ENCODE peak calls at places on chromosomes 6 and 20, in six cellular contexts. D, T, F, I, K and R are unnamed samples.

GRCh38 chr6:125432968-125433367 is 131.2 kb upstream of the HDDC2 start:
- DNase-seq in D (peak), T (no peak), I (no peak), K (no peak), F (no peak), R (no peak)

GRCh38 chr6:4134841-4135664 is at the start of gene ECI2:
- DNase-seq in F (no peak), T (peak), D (peak), K (no peak), I (no peak), R (no peak)

GRCh38 chr6:36160147-36160760 is 29.9 kb downstream of the MAPK13 start:
- DNase-seq in F (no peak), T (peak), D (no peak), K (no peak), I (no peak), R (peak)

GRCh38 chr6:82419088-82419720 is 55.6 kb downstream of the TPBG start:
- DNase-seq in I (no peak), D (no peak), F (no peak), K (no peak), T (no peak), R (no peak)

GRCh38 chr6:37122861-37123260 is 47.1 kb upstream of the PIM1 start:
- DNase-seq in K (no peak), D (no peak), T (peak), I (no peak), F (no peak), R (no peak)

GRCh38 chr20:20837574-20838021 is 125.2 kb upstream of the RALGAPA2 start:
- DNase-seq in D (peak), K (peak), I (no peak), F (peak), T (peak), R (peak)

GRCh38 chr6:1477432-1478090 is 88.2 kb downstream of the FOXF2 start:
- DNase-seq in F (no peak), D (no peak), K (no peak), I (peak), T (peak), R (peak)

GRCh38 chr20:25259788-25260254 is 11.9 kb downstream of the PYGB start:
- DNase-seq in I (no peak), K (peak), T (no peak), F (no peak), D (no peak), R (no peak)

GRCh38 chr20:51422912-51423667 is 119.4 kb downstream of the NFATC2 start:
- DNase-seq in D (no peak), I (no peak), F (no peak), K (no peak), T (no peak), R (no peak)

GRCh38 chr6:36327226-36328009 is 9.3 kb downstream of the BNIP5 start:
- DNase-seq in T (no peak), I (no peak), F (no peak), D (peak), K (no peak), R (no peak)

GRCh38 chr6:42017021-42017643 is 33.2 kb upstream of the TAF8 start:
- DNase-seq in T (peak), I (no peak), D (peak), F (no peak), K (no peak), R (peak)

GRCh38 chr6:11244387-11245126 is 12.1 kb upstream of the NEDD9 start:
- DNase-seq in K (no peak), I (no peak), F (no peak), T (no peak), D (no peak), R (no peak)

GRCh38 chr6:157240059-157240959 is 83.0 kb downstream of the TMEM242 start:
- DNase-seq in I (no peak), K (peak), T (peak), D (no peak), F (peak), R (no peak)

GRCh38 chr6:38846844-38847243 is 131.7 kb downstream of the DNAH8 start:
- DNase-seq in K (no peak), F (no peak), T (peak), I (no peak), D (no peak), R (no peak)

GRCh38 chr6:168029459-168030217 is 32.2 kb downstream of the KIF25 start:
- DNase-seq in I (no peak), T (no peak), F (no peak), K (peak), D (no peak), R (no peak)

GRCh38 chr6:113779656-113780055 is 77.5 kb upstream of the MARCKS start:
- DNase-seq in T (no peak), K (no peak), F (no peak), D (no peak), I (no peak), R (no peak)

GRCh38 chr6:167097770-167098169 is 25.1 kb upstream of the CCR6 start:
- DNase-seq in K (no peak), F (no peak), D (no peak), I (no peak), T (no peak), R (no peak)

GRCh38 chr6:83151114-83151513 is 42.0 kb downstream of the PGM3 start:
- DNase-seq in D (no peak), K (no peak), T (peak), I (no peak), F (no peak), R (no peak)

GRCh38 chr20:33664762-33665144 is 2.0 kb upstream of the ACTL10 start:
- DNase-seq in T (no peak), D (peak), K (no peak), F (peak), I (no peak), R (no peak)

GRCh38 chr6:166595061-166595780 is 8.7 kb upstream of the RAMACL start:
- DNase-seq in D (no peak), F (no peak), I (no peak), T (peak), K (no peak), R (peak)

GRCh38 chr20:36895036-36895435 is 19.1 kb downstream of the TLDC2 start:
- DNase-seq in K (no peak), T (no peak), I (no peak), D (no peak), F (no peak), R (no peak)

GRCh38 chr20:39839406-39840119 is 849.5 kb downstream of the MAFB start:
- DNase-seq in F (no peak), T (no peak), K (no peak), I (no peak), D (no peak), R (no peak)

GRCh38 chr6:11354019-11354418 is 121.6 kb upstream of the NEDD9 start:
- DNase-seq in F (peak), T (peak), I (no peak), K (no peak), D (peak), R (no peak)

GRCh38 chr20:634526-634925 is 18.5 kb downstream of the SRXN1 start:
- DNase-seq in F (no peak), I (no peak), D (no peak), K (no peak), T (no peak), R (no peak)

GRCh38 chr6:83354747-83355146 is 76.1 kb downstream of the ME1 start:
- DNase-seq in K (no peak), D (no peak), F (no peak), T (peak), I (no peak), R (no peak)

GRCh38 chr20:36871640-36872570 is 4.0 kb upstream of the TLDC2 start:
- DNase-seq in D (no peak), I (no peak), F (no peak), K (no peak), T (no peak), R (no peak)

GRCh38 chr6:43739642-43740091 is 30.3 kb upstream of the VEGFA start:
- DNase-seq in F (no peak), T (no peak), D (no peak), I (no peak), K (peak), R (no peak)

GRCh38 chr6:168122011-168122410 is 43.0 kb upstream of the FRMD1 start:
- DNase-seq in F (no peak), K (peak), I (no peak), D (no peak), T (no peak), R (no peak)

GRCh38 chr6:46510656-46511055 is 19.4 kb upstream of the RCAN2 start:
- DNase-seq in I (no peak), T (no peak), D (no peak), F (peak), K (no peak), R (no peak)

GRCh38 chr6:44011350-44011925 is 115.8 kb downstream of the MRPL14 start:
- DNase-seq in F (no peak), K (no peak), I (no peak), D (no peak), T (no peak), R (no peak)

GRCh38 chr20:39532205-39532604 is 570.1 kb downstream of the DHX35 start:
- DNase-seq in K (peak), I (no peak), F (no peak), D (no peak), T (no peak), R (no peak)

GRCh38 chr6:33416386-33417126 is 1.4 kb downstream of the CUTA start:
- DNase-seq in I (no peak), D (no peak), K (no peak), T (peak), F (no peak), R (no peak)

DNA sequence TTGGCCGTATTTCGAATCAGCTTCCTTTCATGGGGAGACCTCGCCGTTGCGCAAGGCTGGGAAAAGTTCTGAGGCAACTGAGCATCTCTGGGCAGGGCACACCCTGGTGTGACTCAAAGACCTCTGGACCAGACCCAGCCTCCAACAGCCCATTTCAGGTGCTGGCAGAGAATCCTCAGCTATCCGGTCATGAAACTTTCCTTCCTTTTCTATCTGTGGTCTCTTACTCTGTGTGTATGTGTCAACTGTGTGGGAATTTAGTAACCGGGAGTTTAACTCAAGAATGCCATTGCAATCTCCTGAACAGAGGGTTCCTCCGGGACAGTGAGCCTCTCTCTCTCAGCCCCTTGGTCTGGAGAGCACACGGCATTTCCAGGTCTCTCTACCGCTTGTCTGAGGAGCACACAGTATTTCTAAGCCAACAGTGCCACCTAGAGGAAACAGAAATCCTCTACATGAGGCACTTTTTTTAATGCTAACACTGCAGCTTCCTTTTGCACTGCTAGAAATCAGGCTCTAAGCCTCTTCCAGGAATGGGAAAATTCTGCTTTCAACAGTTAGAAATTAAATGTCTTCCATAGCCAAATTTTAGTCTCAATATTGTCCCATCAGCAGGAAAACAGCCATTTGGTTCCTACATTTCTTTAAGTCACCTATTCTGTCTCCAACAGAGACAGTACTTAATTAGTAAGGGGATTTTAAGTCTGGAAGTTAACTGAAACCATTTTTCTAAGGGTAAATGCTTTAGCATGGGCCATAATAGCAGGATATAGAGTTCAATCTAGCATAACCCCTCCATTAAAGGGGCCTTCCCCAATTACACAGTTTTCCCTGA is 32.7 kb downstream of the PLN start:
- DNase-seq in T (peak), F (no peak), D (peak), I (peak), K (peak), R (peak)
- H3K4me3 ChIP-seq in T (no peak), F (no peak), D (no peak), I (no peak), K (no peak), R (no peak)

DNA sequence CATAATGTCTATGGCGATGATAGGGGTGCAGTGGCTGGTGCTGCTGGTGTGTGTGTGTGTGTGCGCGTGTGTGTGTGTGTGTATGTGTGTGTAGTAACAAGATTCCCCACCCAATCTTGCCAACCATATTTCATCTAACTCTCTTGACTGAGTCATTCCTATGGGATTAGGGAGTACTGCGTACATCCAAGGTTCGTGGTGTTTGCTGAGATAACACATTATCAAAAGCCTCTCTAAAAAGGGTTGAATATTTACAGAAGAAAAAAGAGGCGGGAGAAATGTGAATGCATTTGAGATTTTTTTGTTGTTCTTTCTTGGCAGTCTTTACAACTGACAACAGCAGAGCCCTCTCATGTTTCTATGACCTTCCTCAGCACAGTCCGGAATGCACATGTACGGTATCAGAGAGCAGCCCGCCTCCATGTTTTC is 192.3 kb downstream of the GMPR start:
- DNase-seq in I (no peak), T (peak), K (no peak), D (no peak), F (peak), R (no peak)
- H3K4me3 ChIP-seq in I (no peak), T (no peak), K (no peak), D (no peak), F (no peak), R (no peak)

DNA sequence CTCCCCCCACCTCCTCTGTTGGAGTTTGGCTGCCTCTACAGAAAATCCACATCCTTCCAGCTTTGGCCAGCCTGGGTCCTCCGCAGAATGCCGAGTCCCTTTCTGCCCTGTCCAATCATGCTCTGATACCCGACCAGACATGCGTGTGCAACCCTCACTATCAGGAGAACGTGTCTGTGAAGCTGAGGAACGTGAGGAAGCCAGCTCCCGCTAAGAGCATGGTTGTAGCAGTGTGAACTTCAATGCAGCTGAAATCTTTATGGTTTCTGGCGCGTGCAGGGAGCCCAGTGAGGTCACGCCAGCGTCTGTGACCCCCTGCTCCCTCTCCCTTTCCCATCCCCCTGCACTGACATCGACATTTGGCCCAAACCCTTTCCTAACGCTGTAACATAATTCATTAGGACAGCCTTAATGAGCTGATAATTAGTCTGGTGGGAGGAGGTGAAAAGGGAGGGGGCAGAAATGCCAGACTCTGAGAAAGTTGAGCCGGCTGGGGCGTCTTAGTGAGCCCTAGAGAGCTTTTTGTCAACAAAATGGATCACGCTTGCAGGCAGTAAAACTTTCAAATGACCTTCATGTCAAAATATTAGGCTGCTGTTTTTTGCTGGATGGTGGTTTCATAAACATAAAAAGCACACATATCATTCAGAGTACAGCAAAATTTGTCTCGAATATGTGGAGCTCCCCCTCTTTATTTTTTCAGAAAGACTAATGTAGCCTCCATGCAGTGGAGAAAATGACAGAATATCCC is 423.3 kb downstream of the QKI start:
- DNase-seq in I (no peak), D (no peak), K (no peak), T (peak), F (peak), R (no peak)
- H3K4me3 ChIP-seq in I (peak), D (no peak), K (no peak), T (no peak), F (no peak), R (no peak)

GRCh38 chr6:135021310-135022049 is 33.1 kb downstream of the HBS1L start:
- DNase-seq in T (no peak), F (no peak), D (no peak), K (no peak), I (no peak), R (no peak)
- H3K4me3 ChIP-seq in T (no peak), F (no peak), D (no peak), K (no peak), I (no peak), R (no peak)

GRCh38 chr6:123456836-123457235 is 179.9 kb downstream of the TRDN start:
- DNase-seq in F (no peak), I (no peak), D (no peak), T (no peak), K (no peak), R (no peak)

GRCh38 chr6:123458218-123458617 is 178.5 kb downstream of the TRDN start:
- DNase-seq in T (no peak), D (no peak), F (no peak), I (no peak), K (no peak), R (no peak)

DNA sequence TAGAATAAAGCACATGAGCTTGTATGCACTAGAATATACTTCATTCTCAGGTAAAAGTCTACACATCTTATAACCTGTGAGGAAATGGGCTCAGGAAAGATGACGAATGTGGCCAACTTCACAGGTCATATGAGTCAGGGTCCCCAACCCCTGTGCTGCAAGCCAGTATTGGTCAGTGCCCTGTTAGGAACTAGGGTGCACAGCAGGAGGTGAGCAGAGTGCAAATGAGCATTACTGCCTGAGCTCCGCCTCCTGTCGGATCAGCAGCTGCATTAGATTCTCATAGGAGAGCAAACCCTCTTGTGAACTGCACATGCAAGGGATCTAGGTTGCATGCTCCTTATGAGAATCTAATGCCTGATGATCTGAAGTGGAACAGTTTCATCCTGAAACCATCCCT is 182.3 kb downstream of the TRDN start:
- DNase-seq in T (no peak), F (no peak), D (no peak), K (no peak), I (no peak), R (no peak)
- H3K4me3 ChIP-seq in T (no peak), F (no peak), D (no peak), K (no peak), I (no peak), R (no peak)